ENCODE peak calls at places on chromosomes 1 and 21, in six cellular contexts. N is NT2/D1, H is HepG2, R is trophoblast cell, P is GM23338, V is body of pancreas. B is an unnamed sample. For H3K4me1, the result is how much of the 10 kb centered on the place peaks cover.

GRCh38 chr1:177753655-177754054 is 216.2 kb downstream of the SEC16B start:
- DNase-seq in R (no peak), H (no peak), V (no peak), N (no peak), P (no peak), B (no peak)

GRCh38 chr1:228544921-228545591 is 57.9 kb downstream of the RNF187 start:
- DNase-seq in N (no peak), R (peak), P (no peak), V (no peak), H (no peak), B (no peak)

GRCh38 chr21:35275776-35276175 is 226.7 kb upstream of the RUNX1 start:
- DNase-seq in R (no peak), V (no peak), H (no peak), N (no peak), P (no peak), B (no peak)

GRCh38 chr1:43937179-43937865 is 3.7 kb downstream of the ARTN start:
- DNase-seq in H (no peak), P (no peak), V (no peak), N (no peak), R (peak), B (no peak)

GRCh38 chr21:15352009-15352408 is 287.2 kb upstream of the NRIP1 start:
- DNase-seq in P (no peak), R (no peak), H (peak), V (no peak), N (no peak), B (no peak)

GRCh38 chr1:54017979-54018378 is at the start of gene LDLRAD1:
- DNase-seq in H (peak), R (no peak), V (no peak), P (no peak), N (no peak), B (no peak)

GRCh38 chr1:184193451-184193850 is 141.9 kb downstream of the TSEN15 start:
- DNase-seq in V (no peak), N (no peak), H (no peak), R (no peak), P (no peak), B (no peak)

GRCh38 chr1:53356637-53357036 is 28.8 kb upstream of the LRP8 start:
- DNase-seq in R (no peak), V (no peak), N (no peak), P (no peak), H (no peak), B (no peak)

GRCh38 chr1:239987103-239987745 is 104.5 kb upstream of the FMN2 start:
- DNase-seq in V (peak), N (no peak), R (peak), P (peak), H (peak), B (no peak)

GRCh38 chr1:41500378-41500777 is 15.9 kb upstream of the EDN2 start:
- DNase-seq in V (peak), R (no peak), N (no peak), P (no peak), H (no peak), B (no peak)

GRCh38 chr1:151416231-151416630 is 16.9 kb downstream of the PSMB4 start:
- DNase-seq in R (peak), V (no peak), N (no peak), H (no peak), P (no peak), B (no peak)

DNA sequence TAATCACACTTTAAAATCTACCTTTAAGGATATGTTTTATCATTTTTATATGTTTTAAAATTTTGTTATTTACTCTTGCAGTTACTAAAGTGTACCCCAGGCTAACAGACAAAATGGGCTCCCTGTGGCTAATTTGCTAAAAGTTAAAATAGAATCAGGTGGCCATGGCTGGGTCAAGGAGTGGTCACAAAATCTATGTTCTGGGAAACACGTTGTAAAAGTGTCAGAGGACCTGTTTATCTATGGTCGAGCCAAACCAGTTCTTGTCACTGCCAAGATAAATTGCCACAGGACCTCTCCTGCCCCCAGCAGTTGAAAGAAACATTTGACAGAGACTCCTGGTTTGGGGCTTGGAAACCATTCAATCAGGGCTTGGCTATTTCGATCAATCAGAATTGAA is 21.2 kb upstream of the TTLL7 start:
- DNase-seq in P (no peak), V (no peak), H (no peak), N (no peak), R (no peak), B (no peak)
- H3K4me3 ChIP-seq in P (no peak), V (no peak), H (no peak), N (no peak), R (no peak), B (no peak)

DNA sequence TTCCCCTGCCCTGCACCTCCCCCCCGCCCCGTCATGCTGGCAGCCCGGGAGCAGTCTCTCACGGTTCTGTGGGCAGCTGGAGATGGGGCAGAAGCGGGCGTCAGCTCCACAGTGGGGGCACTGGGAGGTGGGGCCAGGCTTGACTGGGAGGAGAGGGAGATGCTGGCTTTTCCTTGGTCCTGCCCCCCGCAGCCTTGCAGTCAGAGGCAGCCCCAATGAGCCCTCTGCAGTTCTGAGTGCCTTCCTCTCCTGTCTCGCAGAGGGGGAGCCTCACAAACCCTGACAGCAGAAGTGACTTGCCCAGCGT is 21.7 kb downstream of the ARHGEF10L start:
- DNase-seq in N (no peak), V (no peak), P (no peak), H (no peak), R (no peak), B (no peak)
- H3K4me1 ChIP-seq in N (under half), V (half or more), P (half or more), H (half or more), R (under half), B (under half)

DNA sequence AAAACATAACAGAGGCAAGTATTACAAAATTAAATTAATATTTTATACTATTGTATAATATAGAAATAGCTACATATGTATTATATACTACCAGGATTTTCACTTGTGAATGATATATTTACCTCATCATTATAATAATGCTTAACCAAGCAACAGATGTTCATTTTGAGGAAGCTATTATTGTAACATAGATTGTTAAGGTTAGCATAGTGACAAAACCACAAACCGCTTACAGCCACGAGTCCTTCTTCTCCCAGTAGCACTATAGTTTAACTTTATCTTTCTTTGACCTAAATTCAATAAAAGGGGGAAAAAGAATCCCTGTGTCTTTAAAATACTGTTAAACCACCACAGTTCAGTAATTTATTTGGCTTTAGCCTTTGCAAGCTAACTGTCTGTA is 1039.4 kb upstream of the B3GALT2 start:
- DNase-seq in V (no peak), H (no peak), R (no peak), P (no peak), N (no peak), B (no peak)
- H3K4me3 ChIP-seq in V (no peak), H (no peak), R (no peak), P (no peak), N (no peak), B (no peak)

GRCh38 chr1:203985044-203985443 is 87.9 kb upstream of the SOX13 start:
- DNase-seq in H (no peak), N (peak), R (peak), P (peak), V (no peak), B (peak)
- H3K4me1 ChIP-seq in H (under half), N (under half), R (under half), P (under half), V (under half), B (under half)

GRCh38 chr1:109371271-109371739 is 26.4 kb downstream of the SORT1 start:
- DNase-seq in P (no peak), R (peak), V (no peak), N (no peak), H (no peak), B (no peak)
- H3K4me3 ChIP-seq in P (no peak), R (no peak), V (no peak), N (no peak), H (no peak), B (no peak)

DNA sequence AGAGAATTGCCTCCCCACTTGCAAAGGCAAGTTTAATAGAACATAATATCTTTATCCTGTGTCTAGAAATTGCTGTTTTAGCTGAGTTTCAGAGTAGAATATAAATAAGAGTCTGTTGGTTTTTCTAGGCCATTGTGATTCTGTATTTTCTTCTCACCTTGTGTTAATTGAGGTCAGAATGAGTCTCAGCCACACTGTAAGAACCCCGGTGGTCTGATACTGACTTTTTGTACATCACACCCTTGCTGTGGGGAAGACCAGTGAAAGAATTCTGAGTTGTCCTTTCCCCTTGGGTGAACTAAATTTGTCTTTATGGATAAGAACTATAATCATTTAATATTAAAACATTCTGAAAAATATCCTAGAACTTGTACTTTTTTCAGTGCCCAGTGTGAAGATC is 6.8 kb downstream of the HIPK1 start:
- DNase-seq in V (no peak), H (no peak), P (no peak), N (no peak), R (no peak), B (no peak)
- H3K4me1 ChIP-seq in V (half or more), H (half or more), P (under half), N (under half), R (under half), B (under half)

DNA sequence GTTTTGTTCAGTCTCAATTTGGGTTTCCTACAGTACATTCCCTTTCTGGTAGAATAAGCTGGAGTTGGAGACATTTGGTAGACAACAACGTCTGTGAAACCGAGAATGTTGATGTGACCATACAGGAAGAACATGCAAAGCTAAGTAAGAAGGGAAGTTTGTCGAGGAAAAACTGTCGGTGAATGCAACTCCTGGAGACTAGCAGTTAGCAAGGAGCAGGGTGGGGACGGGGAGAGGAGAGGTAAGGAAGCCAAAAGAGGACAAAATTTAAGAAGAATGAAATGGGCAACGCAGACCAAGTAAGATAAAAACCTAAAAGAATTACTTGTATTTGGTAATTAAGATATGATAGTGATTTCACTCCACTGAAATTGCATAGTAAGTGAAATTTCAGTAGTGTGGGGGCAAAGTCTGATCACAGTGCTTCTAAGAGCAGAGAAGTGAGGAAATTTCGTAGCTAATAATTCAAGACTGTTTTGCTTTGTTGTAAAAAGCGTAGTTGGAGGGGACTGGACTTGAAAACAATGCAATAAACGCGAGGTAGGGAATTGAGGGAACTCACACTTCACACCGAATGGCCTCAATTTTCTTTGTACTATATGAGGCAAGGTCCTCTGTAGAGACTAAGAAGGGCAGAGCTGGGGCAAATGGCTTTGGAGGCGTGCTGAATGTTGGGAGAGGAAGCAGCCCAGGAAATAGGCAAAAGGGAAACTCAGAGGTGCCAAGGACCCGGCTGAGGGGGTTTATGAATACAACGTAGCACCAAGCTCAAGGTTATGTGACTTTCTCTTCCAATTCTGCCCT is 768 bp upstream of the GIPC2 start:
- DNase-seq in V (peak), H (no peak), R (no peak), N (no peak), P (peak), B (no peak)
- H3K4me3 ChIP-seq in V (peak), H (peak), R (no peak), N (peak), P (peak), B (peak)

GRCh38 chr1:28173151-28173979 is 3.1 kb downstream of the PTAFR start:
- DNase-seq in V (no peak), H (peak), P (no peak), R (no peak), N (no peak), B (no peak)
- H3K4me1 ChIP-seq in V (under half), H (half or more), P (under half), R (under half), N (under half), B (under half)

GRCh38 chr1:198101716-198102453 is 54.9 kb upstream of the NEK7 start:
- DNase-seq in P (no peak), H (no peak), V (no peak), N (no peak), R (no peak), B (no peak)
- H3K4me3 ChIP-seq in P (no peak), H (no peak), V (no peak), N (no peak), R (no peak), B (no peak)